ENCODE peak calls at places on chromosome 17, in eight cellular contexts. B is hepatocyte, Z is adrenal gland, A is body of pancreas, J is AG10803, G is AG04449, Y is mesothelial cell of epicardium, K is nephron progenitor cell. V is an unnamed sample.

GRCh38 chr17:7323731-7324437 is 5.3 kb downstream of the NEURL4 start:
- DNase-seq in J (peak; percentile 20), B (peak; percentile 49), Y (peak; percentile 51), A (peak; percentile 70), Z (no peak), G (no peak), K (peak; percentile 84), V (peak; percentile 83)

GRCh38 chr17:28661635-28662526 is at the start of the genes SDF2 and SUPT6H:
- DNase-seq in Y (peak; percentile 83), B (peak; percentile 95), A (peak; percentile 91), J (peak; percentile 76), K (peak; percentile 96), G (no peak), Z (peak; percentile 91), V (peak; percentile 94)

GRCh38 chr17:28405632-28406477 is at the start of gene SLC46A1:
- DNase-seq in K (peak; percentile 76), Y (no peak), G (no peak), A (peak; percentile 74), Z (peak; percentile 45), B (peak; percentile 88), J (peak; percentile 26), V (peak; percentile 90)

GRCh38 chr17:41340934-41341861 is 9.4 kb downstream of the KRT33A start:
- DNase-seq in B (no peak), J (no peak), Z (no peak), Y (no peak), A (no peak), K (no peak), G (no peak), V (no peak)

GRCh38 chr17:55735784-55736405 is 13.2 kb upstream of the TMEM100 start:
- DNase-seq in B (peak; percentile 78), G (no peak), Z (peak; percentile 45), J (peak; percentile 67), K (peak; percentile 23), Y (no peak), A (peak; percentile 38), V (peak; percentile 38)

GRCh38 chr17:76995352-76996105 is 127.3 kb downstream of the MGAT5B start:
- DNase-seq in G (no peak), Y (no peak), B (no peak), J (no peak), Z (no peak), A (no peak), K (no peak), V (no peak)

GRCh38 chr17:76543482-76544122 is 3.8 kb downstream of the PRCD start:
- DNase-seq in B (no peak), Y (no peak), Z (no peak), J (no peak), G (no peak), A (no peak), K (no peak), V (no peak)

GRCh38 chr17:38604479-38605229 is 1.1 kb downstream of the SRCIN1 start:
- DNase-seq in J (no peak), Z (no peak), K (peak; percentile 58), B (peak; percentile 44), A (peak; percentile 44), Y (no peak), G (no peak), V (peak; percentile 75)

GRCh38 chr17:36705651-36706436 is 104.5 kb downstream of the MRM1 start:
- DNase-seq in B (peak; percentile 58), A (peak; percentile 61), Y (no peak), G (no peak), K (peak; percentile 57), J (peak; percentile 22), Z (peak; percentile 40), V (peak; percentile 76)

GRCh38 chr17:59001158-59001814 is 105.4 kb downstream of the TRIM37 start:
- DNase-seq in J (peak; percentile 26), G (no peak), Y (no peak), A (peak; percentile 39), B (peak; percentile 34), K (no peak), Z (peak; percentile 86), V (peak; percentile 73)

GRCh38 chr17:19578545-19578944 is 44.9 kb downstream of the SLC47A1 start:
- DNase-seq in Z (peak; percentile 58), A (no peak), B (no peak), K (no peak), G (no peak), J (no peak), Y (no peak), V (no peak)

GRCh38 chr17:77394540-77395295 is 253.9 kb downstream of the SEC14L1 start:
- DNase-seq in Z (peak; percentile 87), G (no peak), Y (no peak), J (peak; percentile 63), K (no peak), A (peak; percentile 87), B (peak; percentile 56), V (no peak)

GRCh38 chr17:1573932-1574696 is 11.5 kb upstream of the PITPNA start:
- DNase-seq in K (peak; percentile 88), Y (peak; percentile 75), Z (peak; percentile 90), B (peak; percentile 94), J (peak; percentile 57), A (peak; percentile 94), G (no peak), V (peak; percentile 94)

GRCh38 chr17:30476726-30477082 is 504 bp upstream of the GOSR1 start:
- DNase-seq in J (peak; percentile 4), Z (no peak), A (peak; percentile 9), Y (no peak), B (peak; percentile 8), G (no peak), K (peak; percentile 13), V (peak; percentile 29)

GRCh38 chr17:30554839-30555751 is 77.9 kb downstream of the GOSR1 start:
- DNase-seq in Z (no peak), Y (peak; percentile 11), A (no peak), G (no peak), B (no peak), K (no peak), J (peak; percentile 28), V (no peak)

GRCh38 chr17:309361-309888 is 43.2 kb downstream of the RPH3AL start:
- DNase-seq in G (no peak), B (no peak), J (no peak), Z (peak; percentile 14), Y (no peak), A (peak; percentile 5), K (peak; percentile 81), V (no peak)

GRCh38 chr17:27631409-27631755 is 394 bp downstream of the LGALS9 start:
- DNase-seq in J (no peak), G (no peak), A (no peak), Y (no peak), K (no peak), Z (no peak), B (no peak), V (peak; percentile 48)

GRCh38 chr17:34378664-34379101 is 15.7 kb upstream of the CCL1 start:
- DNase-seq in J (no peak), A (no peak), Y (no peak), K (no peak), B (no peak), G (no peak), Z (peak; percentile 25), V (peak; percentile 72)

GRCh38 chr17:34858941-34859562 is 102.2 kb downstream of the CCT6B start:
- DNase-seq in Z (no peak), Y (no peak), G (no peak), K (no peak), J (no peak), B (no peak), A (no peak), V (no peak)

GRCh38 chr17:56497132-56497531 is 96.4 kb upstream of the NOG start:
- DNase-seq in B (no peak), A (no peak), J (no peak), Z (no peak), Y (no peak), K (no peak), G (no peak), V (no peak)

DNA sequence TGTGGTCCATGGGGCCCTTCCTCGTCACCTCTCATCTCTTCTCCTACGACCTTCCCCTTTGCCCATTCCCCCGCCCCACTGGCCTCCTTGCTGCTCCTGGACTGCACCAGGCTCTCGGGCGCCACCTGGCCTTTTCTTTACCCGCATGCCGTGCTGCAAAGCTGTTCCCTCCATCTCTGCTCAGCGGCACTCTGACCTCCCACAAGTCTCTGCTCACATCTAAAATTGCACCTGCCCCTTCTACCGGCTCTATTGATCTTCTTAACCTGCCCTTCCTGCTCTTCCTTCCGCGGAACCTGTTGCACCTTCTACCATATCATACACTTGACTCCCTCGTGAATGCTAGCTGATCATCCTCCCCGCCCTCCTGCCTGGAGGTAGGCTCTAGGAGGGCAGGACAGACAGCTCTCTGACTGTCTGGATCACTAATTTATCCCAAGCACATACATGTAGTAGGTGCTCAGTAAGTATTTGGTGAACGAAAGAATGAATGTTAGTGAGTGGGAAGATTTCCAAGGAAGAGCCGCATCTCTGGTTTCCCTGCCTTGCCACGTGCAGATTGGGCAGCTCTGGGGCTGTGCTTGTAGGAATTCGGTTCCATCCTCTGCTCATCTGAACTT is 17.3 kb downstream of the DNAH17 start:
- DNase-seq in Y (no peak), B (no peak), G (no peak), J (no peak), K (no peak), Z (no peak), A (peak; percentile 62), V (no peak)
- TF ChIP-seq CTCF in Y (no peak), B (no peak), G (no peak), J (no peak), K (no peak), Z (no peak), A (no peak), V (no peak)

DNA sequence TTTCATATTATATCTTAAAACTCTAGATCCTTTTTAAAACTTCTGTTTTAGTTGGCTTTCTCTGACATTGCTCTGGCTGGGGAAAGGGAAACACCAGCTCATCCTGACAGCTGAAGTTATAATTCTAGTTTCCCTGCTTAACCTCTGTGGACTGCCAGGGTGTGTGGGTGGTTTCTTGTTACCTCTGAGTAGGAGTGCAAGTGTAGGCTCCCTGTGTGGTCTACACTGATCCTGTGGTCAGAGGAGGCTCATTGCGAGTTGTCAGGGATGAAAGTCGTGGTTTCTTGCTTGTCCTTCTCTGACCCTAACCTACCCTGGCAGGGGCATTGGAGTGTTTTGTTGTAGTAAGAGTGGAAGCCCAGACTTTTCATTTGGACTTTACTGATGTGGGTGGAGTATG is 221.0 kb downstream of the UTP18 start:
- DNase-seq in K (no peak), B (no peak), Y (no peak), J (no peak), G (no peak), A (no peak), Z (no peak), V (no peak)
- TF ChIP-seq CTCF in K (no peak), B (no peak), Y (no peak), J (no peak), G (no peak), A (no peak), Z (no peak), V (no peak)

DNA sequence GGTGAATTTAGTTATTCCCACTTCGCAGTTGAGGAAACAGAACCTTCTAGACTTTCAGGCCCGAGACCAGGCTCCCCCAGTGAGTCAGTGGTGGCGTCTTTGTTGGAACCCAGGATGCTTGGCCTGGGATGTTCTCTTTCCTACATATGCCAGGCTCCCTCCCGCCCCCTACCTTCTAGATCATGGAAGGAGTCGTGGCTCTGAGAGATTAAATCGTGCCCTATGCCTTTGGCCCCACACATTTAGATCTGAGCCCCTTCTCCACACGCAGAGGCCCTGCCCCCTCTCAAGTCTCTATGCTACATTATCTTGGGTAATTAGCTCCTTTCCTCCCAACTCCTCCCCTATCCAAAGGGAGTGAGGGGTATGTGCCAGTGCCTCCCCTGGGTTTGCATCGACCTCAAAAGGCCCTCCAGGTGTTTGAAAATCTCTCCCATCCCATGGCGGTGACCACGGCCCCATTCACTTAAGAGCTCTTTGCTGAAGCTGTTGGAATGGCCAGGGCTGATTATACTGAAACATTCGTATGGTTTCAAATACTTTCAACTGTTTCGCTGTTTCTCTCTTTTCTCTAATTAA is 3.0 kb downstream of the NGFR start:
- DNase-seq in K (no peak), J (no peak), Y (no peak), A (no peak), B (no peak), G (no peak), Z (no peak), V (no peak)
- TF ChIP-seq CTCF in K (peak; percentile 9), J (no peak), Y (no peak), A (no peak), B (no peak), G (no peak), Z (no peak), V (no peak)

GRCh38 chr17:42405963-42406495 is 17.0 kb downstream of the CAVIN1 start:
- DNase-seq in Z (peak; percentile 84), A (peak; percentile 88), G (no peak), J (peak; percentile 84), Y (peak; percentile 45), B (peak; percentile 84), K (peak; percentile 85), V (peak; percentile 84)
- TF ChIP-seq CTCF in Z (peak; percentile 82), A (peak; percentile 83), G (peak; percentile 72), J (peak; percentile 81), Y (peak; percentile 69), B (peak; percentile 89), K (peak; percentile 62), V (peak; percentile 91)